ENCODE peak calls at places on chromosomes 5 and 9, in seven cellular contexts. M is hippocampal formation; O is activated CD4-positive, alpha-beta T cell treated with anti-CD3 and anti-CD28 coated beads, Interleukin-2, amount 50 U/mL, for 24 hours; H is tibial artery; K is SJSA1; E is hepatic stellate cell; P is stimulated activated CD4-positive, alpha-beta T cell treated with anti-CD3 and anti-CD28 coated beads, Interleukin-15, amount 100 ng/mL, for 24 hours. F is an unnamed sample.

GRCh38 chr9:93058357-93059096 is at the start of gene SUSD3:
- DNase-seq in M (no peak), O (peak; percentile 25), H (peak; percentile 81), K (no peak), E (no peak), P (peak; percentile 78), F (peak; percentile 54)

GRCh38 chr5:5424736-5425135 is 2.3 kb downstream of the ICE1 start:
- DNase-seq in M (no peak), O (no peak), H (no peak), K (peak; percentile 73), E (no peak), P (peak; percentile 63), F (no peak)

GRCh38 chr9:135478858-135479468 is 619 bp upstream of the PPP1R26 start:
- DNase-seq in M (peak; percentile 28), O (no peak), H (no peak), K (no peak), E (peak; percentile 50), P (no peak), F (no peak)

GRCh38 chr5:65209341-65209740 is 272.4 kb downstream of the ADAMTS6 start:
- DNase-seq in M (no peak), O (no peak), H (no peak), K (no peak), E (peak; percentile 52), P (no peak), F (no peak)

GRCh38 chr9:16074962-16075361 is 522.1 kb downstream of the CCDC171 start:
- DNase-seq in M (no peak), O (no peak), H (no peak), K (no peak), E (no peak), P (no peak), F (no peak)

GRCh38 chr5:172792693-172793570 is 21.9 kb upstream of the DUSP1 start:
- DNase-seq in M (no peak), O (no peak), H (peak; percentile 60), K (no peak), E (no peak), P (no peak), F (no peak)

GRCh38 chr9:110440161-110440560 is 102.5 kb upstream of the TXNDC8 start:
- DNase-seq in M (no peak), O (no peak), H (no peak), K (no peak), E (peak; percentile 41), P (no peak), F (no peak)

GRCh38 chr5:56023296-56023695 is 28.5 kb upstream of the IL6ST start:
- DNase-seq in M (no peak), O (no peak), H (no peak), K (no peak), E (no peak), P (no peak), F (no peak)

GRCh38 chr9:107600060-107600573 is 110.5 kb upstream of the KLF4 start:
- DNase-seq in M (no peak), O (no peak), H (no peak), K (no peak), E (no peak), P (no peak), F (no peak)

GRCh38 chr5:368162-369084 is 46.9 kb downstream of the AHRR start:
- DNase-seq in M (no peak), O (no peak), H (peak; percentile 56), K (peak; percentile 77), E (peak; percentile 97), P (peak; percentile 32), F (no peak)

GRCh38 chr5:140551872-140552271 is 4.4 kb downstream of the EIF4EBP3 start:
- DNase-seq in M (no peak), O (no peak), H (no peak), K (peak; percentile 44), E (no peak), P (no peak), F (no peak)

GRCh38 chr5:31362931-31363568 is 168.8 kb downstream of the DROSHA start:
- DNase-seq in M (no peak), O (no peak), H (no peak), K (no peak), E (no peak), P (no peak), F (no peak)

GRCh38 chr5:129361441-129362025 is 98.6 kb upstream of the ADAMTS19 start:
- DNase-seq in M (no peak), O (no peak), H (no peak), K (no peak), E (no peak), P (no peak), F (no peak)

F was measured in left ventricle myocardium inferior.